ENCODE peak calls at places on chromosomes 4 and X, in nine cellular contexts. X is adipocyte; L is stimulated activated naive CD8-positive, alpha-beta T cell treated with anti-CD3 and anti-CD28 coated beads, Interleukin-15, amount 100 ng/mL, for 72 hours; H is T-helper 1 cell; V is fibroblast of the aortic adventitia; Q is left ventricle myocardium inferior; U is stimulated activated CD8-positive, alpha-beta memory T cell treated with anti-CD3 and anti-CD28 coated beads, Interleukin-7, amount 100 ng/mL, for 4 hours; W is choroid plexus epithelial cell; I is left lung. O is an unnamed sample.
A peak's percentile ranks its signal among the peaks of the same experiment; 100 is the strongest.

GRCh38 chrX:46665232-46666162 is 91.9 kb downstream of the CHST7 start:
- DNase-seq in X (no peak), L (no peak), H (no peak), V (no peak), Q (no peak), U (no peak), W (no peak), I (no peak), O (no peak)

GRCh38 chr4:118823471-118823870 is 12.5 kb downstream of the SEC24D start:
- DNase-seq in X (no peak), L (no peak), H (no peak), V (no peak), Q (no peak), U (no peak), W (no peak), I (no peak), O (no peak)

GRCh38 chr4:153137677-153138630 is 66.3 kb upstream of the TRIM2 start:
- DNase-seq in X (no peak), L (no peak), H (no peak), V (no peak), Q (no peak), U (no peak), W (no peak), I (no peak), O (no peak)

GRCh38 chr4:56348582-56348981 is 38.7 kb downstream of the AASDH start:
- DNase-seq in X (no peak), L (no peak), H (no peak), V (no peak), Q (no peak), U (no peak), W (no peak), I (no peak), O (no peak)

GRCh38 chr4:8050555-8051206 is 107.9 kb downstream of the ABLIM2 start:
- DNase-seq in X (peak; percentile 26), L (no peak), H (no peak), V (peak; percentile 60), Q (peak; percentile 86), U (no peak), W (peak; percentile 69), I (no peak), O (no peak)

GRCh38 chrX:1521459-1521956 is 15.5 kb downstream of the P2RY8 start:
- DNase-seq in X (no peak), L (peak; percentile 71), H (peak; percentile 89), V (no peak), Q (no peak), U (peak; percentile 37), W (no peak), I (no peak), O (peak; percentile 91)

GRCh38 chr4:139171878-139172691 is 4.9 kb downstream of the ELF2 start:
- DNase-seq in X (peak; percentile 84), L (no peak), H (no peak), V (peak; percentile 58), Q (no peak), U (no peak), W (peak; percentile 72), I (no peak), O (no peak)

GRCh38 chr4:184553891-184554290 is 79.5 kb upstream of the IRF2 start:
- DNase-seq in X (no peak), L (no peak), H (no peak), V (no peak), Q (no peak), U (no peak), W (no peak), I (no peak), O (no peak)

O was measured in stimulated activated naive B cell treated with anti-CD40 and anti-IgM and Interleukin-4, amounts not matched to agents 10 μg/mL and 1 μg/mL and 100 μg/mL, for 72 hours.